ENCODE peak calls at places on chromosomes 3 and 15, in six cellular contexts. K is cardiac muscle cell, Q is thoracic aorta, M is brain microvascular endothelial cell, C is colonic mucosa, L is GM23338. J is an unnamed sample. For H3K36me3, the result is how much of the 10 kb centered on the place peaks cover.

GRCh38 chr3:117059990-117060338 is 350.4 kb downstream of the TUSC7 start:
- DNase-seq in K (no peak), Q (no peak), M (no peak), C (no peak), L (peak), J (no peak)

GRCh38 chr3:126858401-126858800 is 124.5 kb upstream of the PLXNA1 start:
- DNase-seq in K (no peak), Q (no peak), M (no peak), C (no peak), L (no peak), J (no peak)

GRCh38 chr3:62837145-62837787 is 38.0 kb downstream of the CADPS start:
- DNase-seq in K (no peak), Q (no peak), M (no peak), C (no peak), L (no peak), J (no peak)

GRCh38 chr15:55816017-55816416 is 73.1 kb upstream of the PRTG start:
- DNase-seq in K (no peak), Q (no peak), M (peak), C (no peak), L (no peak), J (no peak)

GRCh38 chr3:128083980-128084674 is 31.9 kb downstream of the SEC61A1 start:
- DNase-seq in K (no peak), Q (no peak), M (no peak), C (no peak), L (no peak), J (no peak)

GRCh38 chr3:63450634-63451363 is 172.7 kb downstream of the SYNPR start:
- DNase-seq in K (no peak), Q (no peak), M (no peak), C (peak), L (no peak), J (no peak)

GRCh38 chr3:191627064-191627463 is 166.1 kb downstream of the PYDC2 start:
- DNase-seq in K (no peak), Q (no peak), M (no peak), C (no peak), L (peak), J (no peak)

GRCh38 chr15:99326235-99326634 is 75.0 kb downstream of the LRRC28 start:
- DNase-seq in K (no peak), Q (no peak), M (no peak), C (no peak), L (no peak), J (no peak)

GRCh38 chr15:33837294-33837693 is 131.0 kb upstream of the CHRM5 start:
- DNase-seq in K (no peak), Q (no peak), M (no peak), C (no peak), L (no peak), J (no peak)

GRCh38 chr3:141076026-141076797 is 25.1 kb downstream of the SPSB4 start:
- DNase-seq in K (peak), Q (no peak), M (no peak), C (no peak), L (no peak), J (no peak)

GRCh38 chr3:58647661-58648141 is 18.9 kb downstream of the FAM3D start:
- DNase-seq in K (no peak), Q (no peak), M (no peak), C (no peak), L (no peak), J (no peak)

GRCh38 chr3:31573460-31573779 is 40.7 kb downstream of the STT3B start:
- DNase-seq in K (no peak), Q (no peak), M (no peak), C (no peak), L (no peak), J (no peak)

GRCh38 chr15:62896969-62897486 is 145.5 kb upstream of the TPM1 start:
- DNase-seq in K (peak), Q (peak), M (peak), C (peak), L (no peak), J (peak)

GRCh38 chr15:39361497-39361896 is 219.4 kb upstream of the THBS1 start:
- DNase-seq in K (no peak), Q (no peak), M (peak), C (no peak), L (no peak), J (no peak)

GRCh38 chr3:51393096-51393495 is 2.0 kb downstream of the RBM15B start:
- DNase-seq in K (no peak), Q (no peak), M (no peak), C (no peak), L (no peak), J (no peak)

GRCh38 chr3:51391566-51392300 is 648 bp downstream of the RBM15B start:
- DNase-seq in K (peak), Q (no peak), M (peak), C (no peak), L (peak), J (no peak)

GRCh38 chr3:51391075-51391565 is at the start of gene RBM15B:
- DNase-seq in K (peak), Q (peak), M (peak), C (peak), L (no peak), J (peak)

GRCh38 chr3:51393564-51393963 is 2.5 kb downstream of the RBM15B start:
- DNase-seq in K (no peak), Q (no peak), M (no peak), C (no peak), L (no peak), J (no peak)

GRCh38 chr3:51392301-51393095 is 1.4 kb downstream of the RBM15B start:
- DNase-seq in K (no peak), Q (no peak), M (no peak), C (no peak), L (no peak), J (no peak)
- H3K36me3 ChIP-seq in K (under half), Q (under half), M (half or more), C (under half), L (under half), J (half or more)

DNA sequence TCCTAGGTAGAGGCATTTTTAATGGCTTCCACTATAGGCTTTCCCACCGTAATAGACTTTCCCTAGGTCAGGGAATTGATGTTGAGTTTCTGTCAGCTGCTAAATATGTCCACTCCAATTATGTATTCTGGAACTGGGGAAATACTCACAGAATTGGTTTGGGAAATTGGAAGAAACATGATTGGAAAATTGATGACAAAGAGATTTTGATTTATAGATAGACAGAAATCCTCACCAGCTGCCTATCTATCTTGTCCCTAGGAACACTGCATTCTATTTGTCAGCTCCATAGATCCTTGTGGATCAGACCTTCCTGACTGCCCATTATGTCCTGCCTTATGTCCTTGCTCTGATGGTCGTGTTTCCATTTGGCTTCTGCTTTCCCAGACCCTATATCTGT is 75.6 kb upstream of the TNIK start:
- DNase-seq in K (no peak), Q (no peak), M (no peak), C (no peak), L (no peak), J (no peak)
- H3K36me3 ChIP-seq in K (under half), Q (under half), M (under half), C (under half), L (under half), J (under half)

GRCh38 chr3:187049462-187050101 is 89.7 kb downstream of the RPL39L start:
- DNase-seq in K (no peak), Q (no peak), M (no peak), C (no peak), L (no peak), J (peak)
- H3K36me3 ChIP-seq in K (under half), Q (under half), M (under half), C (under half), L (under half), J (under half)

GRCh38 chr15:72585025-72585424 is 69.5 kb upstream of the GOLGA6B start:
- DNase-seq in K (no peak), Q (no peak), M (no peak), C (no peak), L (no peak), J (no peak)
- H3K36me3 ChIP-seq in K (under half), Q (under half), M (under half), C (under half), L (under half), J (under half)

DNA sequence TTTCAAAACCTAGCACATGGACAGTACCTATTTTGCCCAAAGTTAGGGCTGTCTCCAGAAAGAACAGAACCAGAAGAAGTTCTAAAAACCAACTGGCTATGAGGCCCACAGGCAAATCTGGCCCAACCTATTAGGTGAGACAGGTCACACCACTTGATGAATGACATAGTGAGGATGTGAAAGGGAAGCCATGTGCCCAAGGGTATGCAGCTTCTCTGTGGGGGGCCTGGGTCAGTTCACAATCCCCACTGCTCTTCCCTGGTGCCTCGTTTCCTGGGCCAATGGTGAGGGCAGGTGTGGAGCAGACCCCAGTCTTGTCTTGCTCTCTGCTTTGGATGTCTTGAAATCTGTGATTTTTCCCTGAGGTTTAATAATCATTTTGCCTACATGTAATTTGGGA is 8.9 kb downstream of the INSYN1 start:
- DNase-seq in K (no peak), Q (no peak), M (no peak), C (no peak), L (peak), J (no peak)
- H3K36me3 ChIP-seq in K (under half), Q (under half), M (under half), C (under half), L (under half), J (under half)

GRCh38 chr3:51682526-51682925 is 11.5 kb downstream of the TEX264 start:
- DNase-seq in K (no peak), Q (no peak), M (no peak), C (no peak), L (no peak), J (no peak)

GRCh38 chr3:51682079-51682478 is 11.0 kb downstream of the TEX264 start:
- DNase-seq in K (peak), Q (no peak), M (peak), C (peak), L (peak), J (peak)

GRCh38 chr3:51684971-51685751 is 14.1 kb downstream of the TEX264 start:
- DNase-seq in K (no peak), Q (no peak), M (no peak), C (no peak), L (no peak), J (no peak)

GRCh38 chr3:51681453-51681852 is 10.4 kb downstream of the TEX264 start:
- DNase-seq in K (no peak), Q (no peak), M (no peak), C (peak), L (no peak), J (no peak)

DNA sequence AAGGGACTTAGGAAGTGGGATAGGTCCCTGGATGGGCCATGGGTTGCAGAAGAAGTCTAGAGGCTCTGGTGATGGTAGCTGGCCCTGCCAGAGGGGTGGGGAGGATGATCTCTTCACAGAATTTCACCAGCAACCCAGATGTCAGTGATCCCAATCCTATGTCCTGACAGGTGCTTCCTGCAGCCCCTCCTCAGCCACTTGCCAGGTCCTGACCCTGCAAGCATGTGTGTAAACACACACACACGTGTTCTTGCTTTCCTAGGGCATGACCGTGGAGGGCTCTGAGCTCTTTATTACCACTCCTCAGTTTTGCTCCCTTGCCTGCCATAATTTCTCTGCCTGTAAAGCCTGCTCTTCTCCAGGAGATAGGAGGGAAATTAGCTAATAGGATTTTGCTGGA is 12.5 kb downstream of the TEX264 start:
- DNase-seq in K (no peak), Q (no peak), M (no peak), C (no peak), L (no peak), J (no peak)
- H3K36me3 ChIP-seq in K (under half), Q (under half), M (under half), C (under half), L (under half), J (under half)

GRCh38 chr15:69435980-69436379 is 16.6 kb upstream of the RPLP1 start:
- DNase-seq in K (no peak), Q (no peak), M (no peak), C (no peak), L (no peak), J (no peak)
- H3K36me3 ChIP-seq in K (under half), Q (under half), M (under half), C (under half), L (half or more), J (under half)

J was measured in esophagus muscularis mucosa.